ENCODE peak calls at places on chromosomes 7 and 10, in seven cellular contexts. One of them, this sample, is unnamed.

GRCh38 chr7:5597772-5598171 is 174.1 kb upstream of the TNRC18 start:
- DNase-seq in IMR-90: no peak
- DNase-seq in osteoblast: peak; percentile 91
- DNase-seq in Panc1: no peak
- DNase-seq in aorta: no peak
- DNase-seq in A549: no peak
- DNase-seq in CD8-positive, alpha-beta T cell: no peak
- DNase-seq in this sample: no peak

GRCh38 chr7:157548691-157549265 is 212.0 kb downstream of the DNAJB6 start:
- DNase-seq in IMR-90: no peak
- DNase-seq in osteoblast: peak; percentile 69
- DNase-seq in Panc1: no peak
- DNase-seq in aorta: peak; percentile 59
- DNase-seq in A549: no peak
- DNase-seq in CD8-positive, alpha-beta T cell: no peak
- DNase-seq in this sample: peak; percentile 41

GRCh38 chr7:107147464-107148214 is 21.2 kb upstream of the HBP1 start:
- DNase-seq in IMR-90: peak; percentile 47
- DNase-seq in osteoblast: no peak
- DNase-seq in Panc1: no peak
- DNase-seq in aorta: no peak
- DNase-seq in A549: peak; percentile 43
- DNase-seq in CD8-positive, alpha-beta T cell: peak; percentile 34
- DNase-seq in this sample: no peak

GRCh38 chr7:157306836-157307533 is 29.8 kb upstream of the DNAJB6 start:
- DNase-seq in IMR-90: no peak
- DNase-seq in osteoblast: peak; percentile 67
- DNase-seq in Panc1: no peak
- DNase-seq in aorta: no peak
- DNase-seq in A549: no peak
- DNase-seq in CD8-positive, alpha-beta T cell: no peak
- DNase-seq in this sample: no peak

GRCh38 chr7:157576415-157576814 is 239.6 kb downstream of the DNAJB6 start:
- DNase-seq in IMR-90: no peak
- DNase-seq in osteoblast: no peak
- DNase-seq in Panc1: no peak
- DNase-seq in aorta: peak; percentile 77
- DNase-seq in A549: no peak
- DNase-seq in CD8-positive, alpha-beta T cell: peak; percentile 59
- DNase-seq in this sample: no peak

GRCh38 chr7:18550574-18550973 is 55.0 kb downstream of the HDAC9 start:
- DNase-seq in IMR-90: no peak
- DNase-seq in osteoblast: no peak
- DNase-seq in Panc1: no peak
- DNase-seq in aorta: no peak
- DNase-seq in A549: no peak
- DNase-seq in CD8-positive, alpha-beta T cell: no peak
- DNase-seq in this sample: no peak

GRCh38 chr7:130896051-130896881 is 162.3 kb upstream of the KLF14 start:
- DNase-seq in IMR-90: peak; percentile 54
- DNase-seq in osteoblast: no peak
- DNase-seq in Panc1: peak; percentile 72
- DNase-seq in aorta: no peak
- DNase-seq in A549: peak; percentile 60
- DNase-seq in CD8-positive, alpha-beta T cell: no peak
- DNase-seq in this sample: no peak

GRCh38 chr10:131961047-131961776 is 20.5 kb downstream of the BNIP3 start:
- DNase-seq in IMR-90: no peak
- DNase-seq in osteoblast: no peak
- DNase-seq in Panc1: no peak
- DNase-seq in aorta: no peak
- DNase-seq in A549: no peak
- DNase-seq in CD8-positive, alpha-beta T cell: no peak
- DNase-seq in this sample: no peak

GRCh38 chr7:133294234-133294633 is 41.4 kb downstream of the EXOC4 start:
- DNase-seq in IMR-90: no peak
- DNase-seq in osteoblast: no peak
- DNase-seq in Panc1: no peak
- DNase-seq in aorta: no peak
- DNase-seq in A549: no peak
- DNase-seq in CD8-positive, alpha-beta T cell: no peak
- DNase-seq in this sample: no peak

GRCh38 chr10:44979281-44980181 is 922 bp upstream of the DEPP1 start:
- DNase-seq in IMR-90: no peak
- DNase-seq in osteoblast: no peak
- DNase-seq in Panc1: no peak
- DNase-seq in aorta: no peak
- DNase-seq in A549: no peak
- DNase-seq in CD8-positive, alpha-beta T cell: no peak
- DNase-seq in this sample: peak; percentile 25

GRCh38 chr10:126384269-126384873 is 3.9 kb downstream of the ADAM12 start:
- DNase-seq in IMR-90: peak; percentile 96
- DNase-seq in osteoblast: peak; percentile 85
- DNase-seq in Panc1: no peak
- DNase-seq in aorta: no peak
- DNase-seq in A549: peak; percentile 32
- DNase-seq in CD8-positive, alpha-beta T cell: no peak
- DNase-seq in this sample: no peak

GRCh38 chr7:142407939-142408573 is 150.2 kb upstream of the PRSS58 start:
- DNase-seq in IMR-90: no peak
- DNase-seq in osteoblast: no peak
- DNase-seq in Panc1: no peak
- DNase-seq in aorta: no peak
- DNase-seq in A549: no peak
- DNase-seq in CD8-positive, alpha-beta T cell: no peak
- DNase-seq in this sample: no peak

GRCh38 chr7:70189261-70189660 is 591.0 kb downstream of the AUTS2 start:
- DNase-seq in IMR-90: no peak
- DNase-seq in osteoblast: no peak
- DNase-seq in Panc1: no peak
- DNase-seq in aorta: no peak
- DNase-seq in A549: no peak
- DNase-seq in CD8-positive, alpha-beta T cell: no peak
- DNase-seq in this sample: no peak

GRCh38 chr10:88129013-88129412 is 265.6 kb downstream of the PTEN start:
- DNase-seq in IMR-90: no peak
- DNase-seq in osteoblast: no peak
- DNase-seq in Panc1: no peak
- DNase-seq in aorta: no peak
- DNase-seq in A549: no peak
- DNase-seq in CD8-positive, alpha-beta T cell: no peak
- DNase-seq in this sample: no peak

GRCh38 chr10:113133497-113133896 is 183.4 kb downstream of the TCF7L2 start:
- DNase-seq in IMR-90: peak; percentile 60
- DNase-seq in osteoblast: no peak
- DNase-seq in Panc1: no peak
- DNase-seq in aorta: no peak
- DNase-seq in A549: peak; percentile 43
- DNase-seq in CD8-positive, alpha-beta T cell: no peak
- DNase-seq in this sample: no peak

GRCh38 chr7:22150221-22150620 is 204.5 kb upstream of the CDCA7L start:
- DNase-seq in IMR-90: peak; percentile 13
- DNase-seq in osteoblast: peak; percentile 58
- DNase-seq in Panc1: no peak
- DNase-seq in aorta: no peak
- DNase-seq in A549: no peak
- DNase-seq in CD8-positive, alpha-beta T cell: no peak
- DNase-seq in this sample: no peak

GRCh38 chr10:126521354-126521753 is 133.1 kb upstream of the ADAM12 start:
- DNase-seq in IMR-90: no peak
- DNase-seq in osteoblast: no peak
- DNase-seq in Panc1: peak; percentile 32
- DNase-seq in aorta: no peak
- DNase-seq in A549: peak; percentile 71
- DNase-seq in CD8-positive, alpha-beta T cell: no peak
- DNase-seq in this sample: no peak

GRCh38 chr10:31644931-31645633 is 283.5 kb downstream of the ARHGAP12 start:
- DNase-seq in IMR-90: peak; percentile 55
- DNase-seq in osteoblast: peak; percentile 81
- DNase-seq in Panc1: no peak
- DNase-seq in aorta: no peak
- DNase-seq in A549: no peak
- DNase-seq in CD8-positive, alpha-beta T cell: no peak
- DNase-seq in this sample: no peak

GRCh38 chr10:112278871-112279270 is 4.3 kb upstream of the TECTB start:
- DNase-seq in IMR-90: no peak
- DNase-seq in osteoblast: no peak
- DNase-seq in Panc1: no peak
- DNase-seq in aorta: no peak
- DNase-seq in A549: no peak
- DNase-seq in CD8-positive, alpha-beta T cell: no peak
- DNase-seq in this sample: no peak

GRCh38 chr10:101570764-101571572 is 17.1 kb downstream of the POLL start:
- DNase-seq in IMR-90: no peak
- DNase-seq in osteoblast: peak; percentile 93
- DNase-seq in Panc1: no peak
- DNase-seq in aorta: no peak
- DNase-seq in A549: no peak
- DNase-seq in CD8-positive, alpha-beta T cell: no peak
- DNase-seq in this sample: no peak

GRCh38 chr7:42932861-42933591 is 850 bp downstream of the MRPL32 start:
- DNase-seq in IMR-90: peak; percentile 26
- DNase-seq in osteoblast: no peak
- DNase-seq in Panc1: no peak
- DNase-seq in aorta: no peak
- DNase-seq in A549: no peak
- DNase-seq in CD8-positive, alpha-beta T cell: no peak
- DNase-seq in this sample: no peak

GRCh38 chr7:134699021-134699818 is 52.6 kb downstream of the BPGM start:
- DNase-seq in IMR-90: no peak
- DNase-seq in osteoblast: no peak
- DNase-seq in Panc1: no peak
- DNase-seq in aorta: no peak
- DNase-seq in A549: no peak
- DNase-seq in CD8-positive, alpha-beta T cell: no peak
- DNase-seq in this sample: no peak
- H3K4me3 ChIP-seq in IMR-90: no peak overlapping the region
- H3K4me3 ChIP-seq in osteoblast: no peak overlapping the region
- H3K4me3 ChIP-seq in Panc1: no peak overlapping the region
- H3K4me3 ChIP-seq in aorta: no peak overlapping the region
- H3K4me3 ChIP-seq in A549: no peak overlapping the region
- H3K4me3 ChIP-seq in CD8-positive, alpha-beta T cell: no peak overlapping the region
- H3K4me3 ChIP-seq in this sample: no peak overlapping the region

DNA sequence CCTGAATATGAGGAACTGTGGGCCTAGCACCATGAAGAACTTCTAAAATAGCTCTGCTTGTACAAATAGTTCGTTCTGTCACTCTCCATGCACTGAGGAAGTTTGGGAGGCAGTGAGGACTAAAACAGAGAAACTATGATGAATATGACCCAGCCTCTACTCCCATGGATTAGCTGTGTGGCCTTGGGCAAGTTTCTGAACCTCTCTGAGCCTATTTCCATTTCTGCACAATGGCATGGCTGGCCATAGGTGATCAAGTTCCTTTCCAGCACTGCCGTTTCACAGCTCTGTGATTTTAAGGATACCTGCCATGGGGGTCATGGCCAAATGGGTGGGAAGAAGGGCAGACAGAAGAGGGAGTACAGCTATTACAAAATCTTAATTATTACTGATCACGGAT is 57.6 kb downstream of the SORBS1 start:
- DNase-seq in IMR-90: no peak
- DNase-seq in osteoblast: no peak
- DNase-seq in Panc1: no peak
- DNase-seq in aorta: no peak
- DNase-seq in A549: no peak
- DNase-seq in CD8-positive, alpha-beta T cell: no peak
- DNase-seq in this sample: no peak
- H3K4me1 ChIP-seq in IMR-90: no peaks in the 10 kb centered on the region
- H3K4me1 ChIP-seq in osteoblast: no peaks in the 10 kb centered on the region
- H3K4me1 ChIP-seq in Panc1: peaks cover 38% of the 10 kb centered on the region
- H3K4me1 ChIP-seq in aorta: peaks cover 17% of the 10 kb centered on the region
- H3K4me1 ChIP-seq in A549: no peaks in the 10 kb centered on the region
- H3K4me1 ChIP-seq in CD8-positive, alpha-beta T cell: no peaks in the 10 kb centered on the region
- H3K4me1 ChIP-seq in this sample: peaks cover 3% of the 10 kb centered on the region

GRCh38 chr10:73589538-73590126 is 1.5 kb downstream of the USP54 start:
- DNase-seq in IMR-90: peak; percentile 32
- DNase-seq in osteoblast: no peak
- DNase-seq in Panc1: no peak
- DNase-seq in aorta: no peak
- DNase-seq in A549: no peak
- DNase-seq in CD8-positive, alpha-beta T cell: no peak
- DNase-seq in this sample: no peak

GRCh38 chr10:73593110-73593509 is 2.0 kb upstream of the USP54 start:
- DNase-seq in IMR-90: no peak
- DNase-seq in osteoblast: no peak
- DNase-seq in Panc1: no peak
- DNase-seq in aorta: no peak
- DNase-seq in A549: no peak
- DNase-seq in CD8-positive, alpha-beta T cell: no peak
- DNase-seq in this sample: no peak

GRCh38 chr10:73591578-73591902 is 398 bp upstream of the USP54 start:
- DNase-seq in IMR-90: no peak
- DNase-seq in osteoblast: peak; percentile 53
- DNase-seq in Panc1: no peak
- DNase-seq in aorta: no peak
- DNase-seq in A549: peak; percentile 26
- DNase-seq in CD8-positive, alpha-beta T cell: no peak
- DNase-seq in this sample: no peak

GRCh38 chr10:73591935-73592699 is 975 bp upstream of the USP54 start:
- DNase-seq in IMR-90: no peak
- DNase-seq in osteoblast: peak; percentile 65
- DNase-seq in Panc1: peak; percentile 83
- DNase-seq in aorta: no peak
- DNase-seq in A549: peak; percentile 78
- DNase-seq in CD8-positive, alpha-beta T cell: no peak
- DNase-seq in this sample: peak; percentile 75

DNA sequence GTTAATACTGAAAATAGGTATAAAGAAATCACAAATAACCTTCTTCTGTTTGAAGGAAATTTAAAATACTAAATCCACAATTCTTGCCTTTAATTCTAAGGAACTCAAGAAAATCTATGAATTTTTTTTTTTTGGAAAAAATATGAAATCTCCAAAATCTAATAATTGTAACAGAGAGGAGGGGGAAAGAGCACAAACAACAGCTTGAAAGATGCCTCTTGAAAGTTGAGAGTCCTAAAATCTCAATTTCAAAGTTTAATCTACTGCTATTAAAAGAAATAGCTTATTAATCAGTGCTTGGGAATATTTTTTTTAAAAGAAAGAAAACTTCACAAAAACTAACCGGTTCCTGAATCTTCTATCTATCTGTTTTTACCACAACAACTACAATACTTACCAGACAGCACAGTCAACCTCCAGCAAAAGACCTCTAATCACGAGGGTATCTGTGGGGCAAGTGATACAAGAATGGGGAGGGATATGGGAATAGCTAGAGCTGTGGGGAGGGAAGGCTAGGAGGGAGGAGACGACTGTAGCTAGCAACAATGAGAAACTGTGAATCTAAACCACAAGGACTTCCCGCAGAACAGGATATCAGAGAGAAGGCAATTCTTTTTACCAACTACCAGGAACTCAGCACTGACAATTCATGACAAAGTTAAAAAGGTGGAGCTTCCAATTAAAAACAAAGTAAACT is at the start of gene USP54:
- DNase-seq in IMR-90: peak; percentile 52
- DNase-seq in osteoblast: peak; percentile 64
- DNase-seq in Panc1: no peak
- DNase-seq in aorta: no peak
- DNase-seq in A549: peak; percentile 28
- DNase-seq in CD8-positive, alpha-beta T cell: no peak
- DNase-seq in this sample: no peak
- H3K4me3 ChIP-seq in IMR-90: no peak within 1 kb of the TSS
- H3K4me3 ChIP-seq in osteoblast: peak within 1 kb of the TSS; percentile 48
- H3K4me3 ChIP-seq in Panc1: peak within 1 kb of the TSS; percentile 13
- H3K4me3 ChIP-seq in aorta: no peak within 1 kb of the TSS
- H3K4me3 ChIP-seq in A549: peak within 1 kb of the TSS; percentile 11
- H3K4me3 ChIP-seq in CD8-positive, alpha-beta T cell: no peak within 1 kb of the TSS
- H3K4me3 ChIP-seq in this sample: no peak within 1 kb of the TSS

GRCh38 chr10:124666494-124666893 is 77.7 kb downstream of the FAM53B start:
- DNase-seq in IMR-90: no peak
- DNase-seq in osteoblast: no peak
- DNase-seq in Panc1: no peak
- DNase-seq in aorta: no peak
- DNase-seq in A549: no peak
- DNase-seq in CD8-positive, alpha-beta T cell: no peak
- DNase-seq in this sample: no peak
- H3K4me1 ChIP-seq in IMR-90: peaks cover 7% of the 10 kb centered on the region
- H3K4me1 ChIP-seq in osteoblast: peaks cover 5% of the 10 kb centered on the region
- H3K4me1 ChIP-seq in Panc1: no peaks in the 10 kb centered on the region
- H3K4me1 ChIP-seq in aorta: no peaks in the 10 kb centered on the region
- H3K4me1 ChIP-seq in A549: peaks cover 11% of the 10 kb centered on the region
- H3K4me1 ChIP-seq in CD8-positive, alpha-beta T cell: peaks cover 32% of the 10 kb centered on the region
- H3K4me1 ChIP-seq in this sample: no peaks in the 10 kb centered on the region

This sample was measured in tibial artery.